ENCODE peak calls at places on chromosome 17, in five cellular contexts. J is ELR; G is uterus; A is NCI-H2171 treated with DMSO at 0.1 percent for 48 hours; L is CD8-positive, alpha-beta memory T cell. I is an unnamed sample.
A peak's percentile ranks its signal among the peaks of the same experiment; 100 is the strongest.

GRCh38 chr17:40177275-40177874 is at the start of gene RAPGEFL1:
- DNase-seq in J (peak; percentile 71), G (peak; percentile 75), A (peak; percentile 85), L (peak; percentile 68), I (peak; percentile 74)

GRCh38 chr17:82614095-82614631 is 34.1 kb downstream of the WDR45B start:
- DNase-seq in J (no peak), G (no peak), A (no peak), L (no peak), I (no peak)

GRCh38 chr17:45405250-45406086 is 27.2 kb downstream of the ARHGAP27 start:
- DNase-seq in J (peak; percentile 42), G (no peak), A (peak; percentile 94), L (no peak), I (no peak)

GRCh38 chr17:56948491-56948890 is 12.4 kb downstream of the COIL start:
- DNase-seq in J (peak; percentile 57), G (no peak), A (no peak), L (no peak), I (no peak)

GRCh38 chr17:3911271-3912053 is 4.8 kb downstream of the P2RX1 start:
- DNase-seq in J (no peak), G (no peak), A (peak; percentile 88), L (peak; percentile 80), I (peak; percentile 83)

GRCh38 chr17:83036193-83036592 is 43.2 kb upstream of the METRNL start:
- DNase-seq in J (no peak), G (no peak), A (no peak), L (no peak), I (no peak)

GRCh38 chr17:2195729-2196128 is 107.9 kb downstream of the SMG6 start:
- DNase-seq in J (no peak), G (peak; percentile 9), A (no peak), L (no peak), I (no peak)

GRCh38 chr17:64769712-64770111 is 107.6 kb upstream of the SMURF2 start:
- DNase-seq in J (no peak), G (no peak), A (no peak), L (no peak), I (no peak)

GRCh38 chr17:80477647-80478478 is 1.5 kb upstream of the NPTX1 start:
- DNase-seq in J (peak; percentile 67), G (no peak), A (peak; percentile 56), L (no peak), I (peak; percentile 43)

GRCh38 chr17:78716814-78717393 is 65.2 kb downstream of the CYTH1 start:
- DNase-seq in J (peak; percentile 51), G (peak; percentile 64), A (peak; percentile 92), L (no peak), I (no peak)

GRCh38 chr17:80970044-80970761 is 21.4 kb upstream of the CHMP6 start:
- DNase-seq in J (peak; percentile 50), G (peak; percentile 63), A (peak; percentile 13), L (peak; percentile 16), I (peak; percentile 78)

GRCh38 chr17:71933306-71933705 is 187.5 kb upstream of the SOX9 start:
- DNase-seq in J (no peak), G (no peak), A (no peak), L (no peak), I (no peak)

GRCh38 chr17:14427914-14428639 is 127.2 kb downstream of the HS3ST3B1 start:
- DNase-seq in J (no peak), G (no peak), A (no peak), L (peak; percentile 72), I (peak; percentile 30)

GRCh38 chr17:29620271-29620670 is 2.4 kb downstream of the CORO6 start:
- DNase-seq in J (peak; percentile 71), G (no peak), A (no peak), L (no peak), I (no peak)

GRCh38 chr17:39104046-39104445 is 47.4 kb downstream of the PLXDC1 start:
- DNase-seq in J (peak; percentile 43), G (no peak), A (no peak), L (no peak), I (no peak)

GRCh38 chr17:11487469-11487868 is 110.8 kb upstream of the DNAH9 start:
- DNase-seq in J (no peak), G (no peak), A (no peak), L (no peak), I (no peak)

GRCh38 chr17:81295678-81296381 is 723 bp upstream of the SLC38A10 start:
- DNase-seq in J (peak; percentile 78), G (peak; percentile 41), A (peak; percentile 92), L (peak; percentile 45), I (peak; percentile 36)

GRCh38 chr17:71187145-71187878 is 933.5 kb upstream of the SOX9 start:
- DNase-seq in J (no peak), G (no peak), A (no peak), L (no peak), I (no peak)

GRCh38 chr17:78379134-78379497 is 667 bp downstream of the PGS1 start:
- DNase-seq in J (peak; percentile 98), G (no peak), A (no peak), L (no peak), I (no peak)

GRCh38 chr17:27947005-27947406 is 53.8 kb upstream of the LYRM9 start:
- DNase-seq in J (no peak), G (no peak), A (no peak), L (no peak), I (no peak)

GRCh38 chr17:20153231-20153630 is 144.1 kb downstream of the SPECC1 start:
- DNase-seq in J (no peak), G (no peak), A (no peak), L (no peak), I (no peak)

GRCh38 chr17:60135160-60135950 is 14.4 kb upstream of the CA4 start:
- DNase-seq in J (peak; percentile 96), G (peak; percentile 83), A (peak; percentile 91), L (peak; percentile 65), I (peak; percentile 81)

GRCh38 chr17:29150191-29150590 is 30.0 kb downstream of the MYO18A start:
- DNase-seq in J (no peak), G (no peak), A (no peak), L (no peak), I (no peak)

GRCh38 chr17:38921756-38922411 is 3.5 kb upstream of the LASP1NB start:
- DNase-seq in J (no peak), G (no peak), A (no peak), L (no peak), I (no peak)

GRCh38 chr17:56112086-56112485 is 41.2 kb upstream of the ANKFN1 start:
- DNase-seq in J (peak; percentile 36), G (no peak), A (no peak), L (no peak), I (no peak)

GRCh38 chr17:78517421-78517820 is 59.8 kb downstream of the DNAH17 start:
- DNase-seq in J (no peak), G (no peak), A (no peak), L (no peak), I (no peak)

I was measured in naive thymus-derived CD8-positive, alpha-beta T cell.